ENCODE peak calls at places on chromosomes 7 and 10, in four cellular contexts. One of them, this sample, is unnamed.
A peak's percentile ranks its signal among the peaks of the same experiment; 100 is the strongest.

GRCh38 chr10:119132521-119133345 is 28.8 kb downstream of the DENND10 start:
- DNase-seq in renal cortical epithelial cell: no peak
- DNase-seq in H7: no peak
- DNase-seq in NCI-H1930: no peak
- DNase-seq in this sample: no peak

GRCh38 chr10:27240212-27240890 is at the start of gene ACBD5:
- DNase-seq in H7: peak; percentile 85
- DNase-seq in NCI-H1930: peak; percentile 11
- DNase-seq in renal cortical epithelial cell: peak; percentile 47
- DNase-seq in this sample: peak; percentile 93

GRCh38 chr10:75335191-75335590 is 66.4 kb downstream of the ZNF503 start:
- DNase-seq in NCI-H1930: no peak
- DNase-seq in H7: no peak
- DNase-seq in renal cortical epithelial cell: no peak
- DNase-seq in this sample: no peak

GRCh38 chr10:66773418-66773817 is 152.4 kb upstream of the LRRTM3 start:
- DNase-seq in NCI-H1930: no peak
- DNase-seq in renal cortical epithelial cell: no peak
- DNase-seq in H7: no peak
- DNase-seq in this sample: no peak

GRCh38 chr7:129161524-129161923 is 17.0 kb downstream of the TSPAN33 start:
- DNase-seq in renal cortical epithelial cell: peak; percentile 48
- DNase-seq in NCI-H1930: no peak
- DNase-seq in H7: no peak
- DNase-seq in this sample: no peak

GRCh38 chr10:63773962-63774361 is 252.8 kb downstream of the REEP3 start:
- DNase-seq in renal cortical epithelial cell: peak; percentile 9
- DNase-seq in NCI-H1930: no peak
- DNase-seq in H7: no peak
- DNase-seq in this sample: no peak

GRCh38 chr10:119872860-119873671 is 423 bp upstream of the MCMBP start:
- DNase-seq in H7: peak; percentile 90
- DNase-seq in NCI-H1930: peak; percentile 75
- DNase-seq in renal cortical epithelial cell: peak; percentile 47
- DNase-seq in this sample: no peak

GRCh38 chr10:74072503-74072902 is 74.6 kb downstream of the VCL start:
- DNase-seq in H7: no peak
- DNase-seq in renal cortical epithelial cell: peak; percentile 62
- DNase-seq in NCI-H1930: no peak
- DNase-seq in this sample: peak; percentile 45

GRCh38 chr10:102660891-102661613 is 16.8 kb downstream of the TRIM8 start:
- DNase-seq in renal cortical epithelial cell: no peak
- DNase-seq in NCI-H1930: no peak
- DNase-seq in H7: no peak
- DNase-seq in this sample: no peak

GRCh38 chr10:101446071-101446470 is 92.1 kb downstream of the BTRC start:
- DNase-seq in NCI-H1930: no peak
- DNase-seq in H7: no peak
- DNase-seq in renal cortical epithelial cell: no peak
- DNase-seq in this sample: no peak

GRCh38 chr10:126006906-126007305 is 110.5 kb downstream of the FANK1 start:
- DNase-seq in NCI-H1930: no peak
- DNase-seq in H7: no peak
- DNase-seq in renal cortical epithelial cell: no peak
- DNase-seq in this sample: no peak

GRCh38 chr10:11587860-11588259 is 23.6 kb downstream of the USP6NL start:
- DNase-seq in NCI-H1930: no peak
- DNase-seq in renal cortical epithelial cell: no peak
- DNase-seq in H7: no peak
- DNase-seq in this sample: peak; percentile 61

GRCh38 chr7:136114966-136115762 is 138.0 kb upstream of the MTPN start:
- DNase-seq in H7: peak; percentile 52
- DNase-seq in renal cortical epithelial cell: no peak
- DNase-seq in NCI-H1930: no peak
- DNase-seq in this sample: peak; percentile 27

GRCh38 chr7:148898845-148899474 is 14.9 kb upstream of the EZH2 start:
- DNase-seq in renal cortical epithelial cell: no peak
- DNase-seq in H7: peak; percentile 68
- DNase-seq in NCI-H1930: no peak
- DNase-seq in this sample: no peak

GRCh38 chr7:100975391-100975821 is 6.0 kb downstream of the MUC12 start:
- DNase-seq in renal cortical epithelial cell: no peak
- DNase-seq in NCI-H1930: no peak
- DNase-seq in H7: no peak
- DNase-seq in this sample: no peak

GRCh38 chr10:97542169-97543024 is 30.2 kb upstream of the ANKRD2 start:
- DNase-seq in H7: peak; percentile 63
- DNase-seq in renal cortical epithelial cell: peak; percentile 92
- DNase-seq in NCI-H1930: no peak
- DNase-seq in this sample: no peak

GRCh38 chr10:97961979-97962378 is 68.4 kb downstream of the CRTAC1 start:
- DNase-seq in H7: no peak
- DNase-seq in NCI-H1930: no peak
- DNase-seq in renal cortical epithelial cell: no peak
- DNase-seq in this sample: peak; percentile 60

GRCh38 chr7:127706766-127707165 is 54.8 kb downstream of the SND1 start:
- DNase-seq in NCI-H1930: no peak
- DNase-seq in H7: no peak
- DNase-seq in renal cortical epithelial cell: no peak
- DNase-seq in this sample: no peak

GRCh38 chr10:124296121-124296812 is 122.5 kb downstream of the OAT start:
- DNase-seq in NCI-H1930: no peak
- DNase-seq in renal cortical epithelial cell: no peak
- DNase-seq in H7: peak; percentile 79
- DNase-seq in this sample: peak; percentile 50

GRCh38 chr10:91875156-91875555 is 34.1 kb downstream of the FGFBP3 start:
- DNase-seq in renal cortical epithelial cell: no peak
- DNase-seq in NCI-H1930: no peak
- DNase-seq in H7: no peak
- DNase-seq in this sample: no peak

GRCh38 chr7:37215524-37215923 is 233.1 kb downstream of the ELMO1 start:
- DNase-seq in renal cortical epithelial cell: no peak
- DNase-seq in H7: no peak
- DNase-seq in NCI-H1930: no peak
- DNase-seq in this sample: no peak

GRCh38 chr7:108109216-108109908 is 20.8 kb downstream of the LAMB4 start:
- DNase-seq in NCI-H1930: peak; percentile 12
- DNase-seq in H7: no peak
- DNase-seq in renal cortical epithelial cell: peak; percentile 59
- DNase-seq in this sample: no peak

GRCh38 chr7:155312653-155313052 is 15.0 kb downstream of the INSIG1 start:
- DNase-seq in H7: no peak
- DNase-seq in renal cortical epithelial cell: no peak
- DNase-seq in NCI-H1930: no peak
- DNase-seq in this sample: no peak

GRCh38 chr7:15753834-15754600 is 67.5 kb upstream of the MEOX2 start:
- DNase-seq in renal cortical epithelial cell: no peak
- DNase-seq in NCI-H1930: no peak
- DNase-seq in H7: no peak
- DNase-seq in this sample: no peak

This sample was measured in LNCaP clone FGC.